ENCODE peak calls at places on chromosomes 5 and 9, in nine cellular contexts. Z is mucosa of descending colon, X is right atrium auricular region, R is PC-3, W is cardiac muscle cell, H is NB4, O is endothelial cell of umbilical vein, D is brain microvascular endothelial cell, K is astrocyte of the spinal cord. U is an unnamed sample.

GRCh38 chr5:121006206-121006605 is 542.1 kb downstream of the PRR16 start:
- DNase-seq in R (no peak), O (no peak), K (no peak), D (no peak), Z (no peak), W (no peak), H (no peak), X (no peak), U (no peak)

GRCh38 chr5:60482301-60482700 is 217.7 kb downstream of the DEPDC1B start:
- DNase-seq in O (no peak), X (no peak), K (no peak), D (no peak), R (no peak), H (peak; percentile 6), Z (no peak), W (no peak), U (no peak)

GRCh38 chr9:15205632-15206243 is 101.3 kb downstream of the TTC39B start:
- DNase-seq in Z (no peak), K (peak; percentile 47), D (peak; percentile 39), R (no peak), H (no peak), X (no peak), W (no peak), O (peak; percentile 58), U (peak; percentile 56)

GRCh38 chr5:126656397-126657007 is 55.8 kb downstream of the PHAX start:
- DNase-seq in H (peak; percentile 63), X (no peak), D (no peak), K (peak; percentile 57), R (peak; percentile 48), W (peak; percentile 61), O (peak; percentile 47), Z (no peak), U (peak; percentile 66)

GRCh38 chr9:89444212-89444611 is 53.7 kb downstream of the SEMA4D start:
- DNase-seq in H (no peak), D (no peak), R (no peak), Z (peak; percentile 67), O (no peak), W (peak; percentile 45), K (no peak), X (no peak), U (no peak)

GRCh38 chr5:107717816-107718215 is 47.1 kb upstream of the EFNA5 start:
- DNase-seq in R (no peak), X (no peak), K (no peak), H (no peak), Z (no peak), W (no peak), O (no peak), D (no peak), U (no peak)

GRCh38 chr5:76332620-76333170 is 70.4 kb upstream of the IQGAP2 start:
- DNase-seq in R (no peak), D (no peak), Z (no peak), K (no peak), W (no peak), X (no peak), H (no peak), O (no peak), U (no peak)

GRCh38 chr9:115210699-115211098 is 92.7 kb upstream of the TNC start:
- DNase-seq in H (no peak), R (no peak), D (no peak), K (no peak), W (no peak), O (no peak), X (no peak), Z (no peak), U (peak; percentile 71)

GRCh38 chr5:145189786-145190185 is 645.4 kb downstream of the PRELID2 start:
- DNase-seq in K (no peak), R (no peak), Z (no peak), D (no peak), W (no peak), X (no peak), O (no peak), H (no peak), U (no peak)

GRCh38 chr5:180139731-180140626 is 68.4 kb upstream of the RNF130 start:
- DNase-seq in R (no peak), K (no peak), Z (peak; percentile 30), D (no peak), O (no peak), W (no peak), H (no peak), X (peak; percentile 44), U (no peak)

GRCh38 chr5:1292846-1293415 is 1.9 kb downstream of the TERT start:
- DNase-seq in R (no peak), K (no peak), O (no peak), Z (no peak), D (no peak), W (no peak), X (no peak), H (no peak), U (no peak)

GRCh38 chr5:1294839-1295649 is at the start of gene TERT:
- DNase-seq in R (no peak), Z (peak; percentile 72), X (no peak), W (peak; percentile 59), H (peak; percentile 89), K (no peak), O (no peak), D (no peak), U (no peak)

GRCh38 chr5:1295650-1296037 is 776 bp upstream of the TERT start:
- DNase-seq in D (no peak), X (no peak), K (no peak), R (no peak), H (no peak), Z (no peak), W (no peak), O (no peak), U (no peak)

GRCh38 chr5:1293416-1293996 is 1.4 kb downstream of the TERT start:
- DNase-seq in R (no peak), D (no peak), W (no peak), O (no peak), K (no peak), Z (no peak), X (no peak), H (peak; percentile 27), U (no peak)

DNA sequence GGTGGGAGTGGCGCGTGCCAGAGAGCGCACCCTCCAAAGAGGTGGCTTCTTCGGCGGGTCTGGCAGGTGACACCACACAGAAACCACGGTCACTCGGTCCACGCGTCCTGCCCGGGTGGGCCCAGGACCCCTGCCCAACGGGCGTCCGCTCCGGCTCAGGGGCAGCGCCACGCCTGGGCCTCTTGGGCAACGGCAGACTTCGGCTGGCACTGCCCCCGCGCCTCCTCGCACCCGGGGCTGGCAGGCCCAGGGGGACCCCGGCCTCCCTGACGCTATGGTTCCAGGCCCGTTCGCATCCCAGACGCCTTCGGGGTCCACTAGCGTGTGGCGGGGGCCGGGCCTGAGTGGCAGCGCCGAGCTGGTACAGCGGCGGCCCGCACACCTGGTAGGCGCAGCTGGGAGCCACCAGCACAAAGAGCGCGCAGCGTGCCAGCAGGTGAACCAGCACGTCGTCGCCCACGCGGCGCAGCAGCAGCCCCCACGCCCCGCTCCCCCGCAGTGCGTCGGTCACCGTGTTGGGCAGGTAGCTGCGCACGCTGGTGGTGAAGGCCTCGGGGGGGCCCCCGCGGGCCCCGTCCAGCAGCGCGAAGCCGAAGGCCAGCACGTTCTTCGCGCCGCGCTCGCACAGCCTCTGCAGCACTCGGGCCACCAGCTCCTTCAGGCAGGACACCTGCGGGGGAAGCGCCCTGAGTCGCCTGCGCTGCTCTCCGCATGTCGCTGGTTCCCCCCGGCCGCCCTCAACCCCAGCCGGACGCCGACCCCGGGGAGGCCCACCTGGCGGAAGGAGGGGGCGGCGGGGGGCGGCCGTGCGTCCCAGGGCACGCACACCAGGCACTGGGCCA is 650 bp downstream of the TERT start:
- DNase-seq in R (no peak), K (no peak), Z (no peak), D (no peak), H (peak; percentile 66), X (no peak), O (no peak), W (peak; percentile 12), U (no peak)
- H3K4me3 ChIP-seq in R (no peak overlapping the region), K (no peak overlapping the region), Z (no peak overlapping the region), D (no peak overlapping the region), H (peak overlapping the region; percentile 49), X (no peak overlapping the region), O (no peak overlapping the region), W (peak overlapping the region; percentile 29), U (no peak overlapping the region)

GRCh38 chr5:169583424-169584215 is at the start of gene SPDL1:
- DNase-seq in H (peak; percentile 94), O (peak; percentile 98), R (peak; percentile 97), Z (peak; percentile 96), K (peak; percentile 97), W (peak; percentile 98), D (peak; percentile 95), X (peak; percentile 97), U (peak; percentile 98)
- TF ChIP-seq CTCF in H (no peak), O (no peak), R (no peak), Z (no peak), K (no peak), W (no peak), D (no peak), X (no peak), U (no peak)

GRCh38 chr9:16653491-16654407 is 216.7 kb downstream of the BNC2 start:
- DNase-seq in Z (no peak), D (no peak), W (peak; percentile 8), K (no peak), X (peak; percentile 62), R (no peak), O (peak; percentile 17), H (no peak), U (peak; percentile 31)
- H3K4me3 ChIP-seq in Z (no peak overlapping the region), D (no peak overlapping the region), W (no peak overlapping the region), K (no peak overlapping the region), X (no peak overlapping the region), R (no peak overlapping the region), O (peak overlapping the region; percentile 26), H (no peak overlapping the region), U (peak overlapping the region; percentile 51)

GRCh38 chr9:130023147-130023787 is 19.7 kb downstream of the FNBP1 start:
- DNase-seq in K (no peak), R (peak; percentile 85), O (no peak), Z (no peak), H (no peak), W (no peak), X (no peak), D (no peak), U (no peak)

GRCh38 chr9:130022566-130023146 is 20.3 kb downstream of the FNBP1 start:
- DNase-seq in O (no peak), Z (no peak), D (no peak), H (no peak), X (no peak), W (no peak), R (no peak), K (no peak), U (no peak)

GRCh38 chr9:130026583-130027427 is 16.2 kb downstream of the FNBP1 start:
- DNase-seq in H (no peak), W (no peak), K (no peak), Z (no peak), R (no peak), O (no peak), D (no peak), X (no peak), U (no peak)

GRCh38 chr9:130023994-130024596 is 18.9 kb downstream of the FNBP1 start:
- DNase-seq in D (no peak), Z (no peak), R (peak; percentile 4), H (no peak), K (no peak), X (no peak), O (no peak), W (no peak), U (no peak)

DNA sequence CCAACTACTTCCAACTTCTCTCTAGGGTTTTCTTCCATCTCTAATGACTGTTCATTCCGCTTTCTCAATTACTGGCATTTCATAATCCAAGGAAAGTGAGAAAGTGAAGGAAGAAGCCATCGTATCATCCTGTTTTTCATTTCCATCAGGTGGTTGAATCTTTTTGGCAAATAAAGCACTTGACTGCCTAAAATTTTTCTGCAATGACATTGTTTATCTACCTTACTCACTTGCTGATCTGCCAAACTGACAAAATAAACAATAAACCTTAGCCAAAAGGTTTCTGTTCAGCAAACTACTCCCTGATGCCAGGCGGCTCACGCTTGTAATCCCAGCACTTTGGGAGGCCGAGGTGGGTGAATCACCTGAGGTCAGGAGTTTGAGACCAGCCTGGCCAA is 18.4 kb downstream of the FNBP1 start:
- DNase-seq in X (no peak), R (peak; percentile 94), K (no peak), W (no peak), O (no peak), H (no peak), Z (no peak), D (no peak), U (no peak)
- TF ChIP-seq CTCF in X (no peak), R (no peak), K (no peak), W (no peak), O (no peak), H (no peak), Z (no peak), D (no peak), U (no peak)

U was measured in fibroblast of villous mesenchyme.